ENCODE peak calls at places on chromosomes 2 and 18, in eight cellular contexts. L is lung; O is fibroblast of lung; G is lower lobe of right lung; M is CD4-positive, CD25-positive, alpha-beta regulatory T cell; I is sigmoid colon; Q is RWPE1; P is HCT116. B is an unnamed sample.
A peak's percentile ranks its signal among the peaks of the same experiment; 100 is the strongest.

GRCh38 chr2:86396304-86396785 is 44.8 kb upstream of the KDM3A start:
- DNase-seq in L (no peak), O (peak; percentile 45), G (peak; percentile 51), M (no peak), I (no peak), Q (no peak), P (peak; percentile 33), B (peak; percentile 52)

GRCh38 chr2:119629323-119629825 is 49.6 kb upstream of the TMEM177 start:
- DNase-seq in L (no peak), O (no peak), G (no peak), M (no peak), I (no peak), Q (no peak), P (no peak), B (no peak)

GRCh38 chr2:232398293-232399034 is 8.2 kb upstream of the ALPG start:
- DNase-seq in L (no peak), O (no peak), G (no peak), M (no peak), I (no peak), Q (no peak), P (no peak), B (no peak)

GRCh38 chr2:158661231-158661630 is 133.9 kb upstream of the DAPL1 start:
- DNase-seq in L (peak; percentile 17), O (no peak), G (no peak), M (no peak), I (no peak), Q (no peak), P (no peak), B (no peak)

GRCh38 chr2:238945433-238946150 is 97.7 kb downstream of the TWIST2 start:
- DNase-seq in L (peak; percentile 53), O (peak; percentile 45), G (no peak), M (no peak), I (peak; percentile 86), Q (no peak), P (peak; percentile 10), B (peak; percentile 47)

GRCh38 chr2:171598713-171599319 is 76.5 kb downstream of the CYBRD1 start:
- DNase-seq in L (peak; percentile 36), O (peak; percentile 63), G (no peak), M (peak; percentile 63), I (no peak), Q (peak; percentile 85), P (peak; percentile 69), B (peak; percentile 70)

GRCh38 chr18:49359732-49360444 is 100.6 kb downstream of the DYM start:
- DNase-seq in L (no peak), O (peak; percentile 83), G (no peak), M (no peak), I (no peak), Q (no peak), P (no peak), B (no peak)

GRCh38 chr2:30190637-30191036 is 40.7 kb upstream of the LBH start:
- DNase-seq in L (no peak), O (no peak), G (no peak), M (no peak), I (peak; percentile 17), Q (no peak), P (no peak), B (no peak)

GRCh38 chr2:115400940-115401339 is 958.5 kb downstream of the DPP10 start:
- DNase-seq in L (no peak), O (no peak), G (no peak), M (no peak), I (no peak), Q (no peak), P (no peak), B (no peak)

GRCh38 chr2:232891621-232892071 is 21.6 kb downstream of the SNORC start:
- DNase-seq in L (no peak), O (peak; percentile 87), G (no peak), M (no peak), I (no peak), Q (peak; percentile 30), P (no peak), B (peak; percentile 32)

GRCh38 chr2:66547887-66548286 is 113.0 kb downstream of the MEIS1 start:
- DNase-seq in L (no peak), O (no peak), G (no peak), M (no peak), I (no peak), Q (no peak), P (no peak), B (no peak)

GRCh38 chr2:101985101-101985792 is 6.5 kb upstream of the IL1R2 start:
- DNase-seq in L (no peak), O (no peak), G (no peak), M (no peak), I (no peak), Q (peak; percentile 86), P (no peak), B (no peak)
- H3K27ac ChIP-seq in L (no peak overlapping the region), O (no peak overlapping the region), G (no peak overlapping the region), M (no peak overlapping the region), I (no peak overlapping the region), Q (no peak overlapping the region), P (no peak overlapping the region), B (no peak overlapping the region)

GRCh38 chr2:199458017-199458805 is 472 bp upstream of the SATB2 start:
- DNase-seq in L (no peak), O (peak; percentile 63), G (peak; percentile 48), M (no peak), I (peak; percentile 69), Q (peak; percentile 38), P (peak; percentile 22), B (no peak)

GRCh38 chr2:199457147-199458016 is at the start of gene SATB2:
- DNase-seq in L (no peak), O (peak; percentile 82), G (peak; percentile 49), M (no peak), I (peak; percentile 67), Q (peak; percentile 68), P (peak; percentile 65), B (peak; percentile 37)

GRCh38 chr2:199456383-199457146 is 1.2 kb downstream of the SATB2 start:
- DNase-seq in L (no peak), O (no peak), G (no peak), M (no peak), I (peak; percentile 49), Q (peak; percentile 39), P (no peak), B (no peak)

GRCh38 chr2:199455186-199455532 is 2.6 kb downstream of the SATB2 start:
- DNase-seq in L (no peak), O (no peak), G (no peak), M (no peak), I (no peak), Q (no peak), P (no peak), B (no peak)

GRCh38 chr2:199455533-199456382 is 2.0 kb downstream of the SATB2 start:
- DNase-seq in L (no peak), O (peak; percentile 60), G (peak; percentile 50), M (no peak), I (peak; percentile 61), Q (peak; percentile 55), P (peak; percentile 39), B (no peak)
- H3K27ac ChIP-seq in L (no peak overlapping the region), O (no peak overlapping the region), G (no peak overlapping the region), M (no peak overlapping the region), I (no peak overlapping the region), Q (peak overlapping the region; percentile 97), P (peak overlapping the region; percentile 71), B (no peak overlapping the region)

GRCh38 chr2:9781252-9781651 is 62.0 kb upstream of the TAF1B start:
- DNase-seq in L (no peak), O (no peak), G (peak; percentile 23), M (no peak), I (no peak), Q (peak; percentile 89), P (no peak), B (no peak)

GRCh38 chr2:9778471-9779402 is 64.5 kb upstream of the TAF1B start:
- DNase-seq in L (no peak), O (no peak), G (peak; percentile 40), M (no peak), I (no peak), Q (no peak), P (no peak), B (no peak)

GRCh38 chr2:9780368-9781130 is 62.7 kb upstream of the TAF1B start:
- DNase-seq in L (no peak), O (no peak), G (peak; percentile 36), M (no peak), I (no peak), Q (no peak), P (no peak), B (no peak)

GRCh38 chr2:9779572-9780264 is 63.6 kb upstream of the TAF1B start:
- DNase-seq in L (no peak), O (no peak), G (peak; percentile 46), M (peak; percentile 20), I (no peak), Q (no peak), P (no peak), B (no peak)

GRCh38 chr2:9782197-9782719 is 61.0 kb upstream of the TAF1B start:
- DNase-seq in L (no peak), O (no peak), G (peak; percentile 53), M (peak; percentile 76), I (no peak), Q (peak; percentile 78), P (no peak), B (no peak)
- H3K27ac ChIP-seq in L (peak overlapping the region; percentile 43), O (no peak overlapping the region), G (no peak overlapping the region), M (peak overlapping the region; percentile 91), I (no peak overlapping the region), Q (peak overlapping the region; percentile 93), P (no peak overlapping the region), B (no peak overlapping the region)

GRCh38 chr2:3678212-3678611 is 20.2 kb downstream of the ALLC start:
- DNase-seq in L (no peak), O (no peak), G (no peak), M (no peak), I (no peak), Q (no peak), P (no peak), B (no peak)
- H3K27ac ChIP-seq in L (no peak overlapping the region), O (no peak overlapping the region), G (no peak overlapping the region), M (no peak overlapping the region), I (no peak overlapping the region), Q (no peak overlapping the region), P (no peak overlapping the region), B (no peak overlapping the region)

B was measured in brain microvascular endothelial cell.